ENCODE peak calls at places on chromosome 16, in five cellular contexts. D is GM12878, I is K562, K is HepG2, F is H1. W is an unnamed sample.

GRCh38 chr16:49593423-49594040 is 219.9 kb downstream of the C16orf78 start:
- DNase-seq in D (no peak), K (no peak), F (no peak), I (no peak), W (no peak)

GRCh38 chr16:27312580-27313421 is 973 bp upstream of the IL4R start:
- DNase-seq in K (no peak), F (no peak), I (no peak), D (no peak), W (no peak)

GRCh38 chr16:75236232-75236631 is 15.2 kb downstream of the BCAR1 start:
- DNase-seq in K (no peak), F (no peak), D (no peak), I (no peak), W (no peak)

GRCh38 chr16:19315889-19316288 is 30.4 kb downstream of the CLEC19A start:
- DNase-seq in I (no peak), K (no peak), D (no peak), F (no peak), W (no peak)

GRCh38 chr16:79362312-79362970 is 238.1 kb downstream of the MAF start:
- DNase-seq in K (no peak), F (no peak), D (no peak), I (no peak), W (no peak)

GRCh38 chr16:88772871-88773811 is 11.9 kb downstream of the PIEZO1 start:
- DNase-seq in F (no peak), K (no peak), D (no peak), I (peak; percentile 71), W (no peak)

GRCh38 chr16:58114827-58115825 is 14.1 kb downstream of the CFAP20 start:
- DNase-seq in K (no peak), F (no peak), I (no peak), D (no peak), W (no peak)

GRCh38 chr16:75628351-75628750 is 5.3 kb upstream of the ADAT1 start:
- DNase-seq in I (no peak), F (no peak), D (no peak), K (no peak), W (no peak)

GRCh38 chr16:15703029-15703736 is 53.1 kb downstream of the NDE1 start:
- DNase-seq in K (no peak), F (no peak), I (no peak), D (no peak), W (no peak)

GRCh38 chr16:66798162-66798561 is 3.2 kb downstream of the TERB1 start:
- DNase-seq in K (no peak), F (no peak), I (no peak), D (no peak), W (no peak)

GRCh38 chr16:73056383-73056782 is 8.5 kb upstream of the ZFHX3 start:
- DNase-seq in F (no peak), I (no peak), D (no peak), K (no peak), W (no peak)

GRCh38 chr16:5228369-5228768 is 130.8 kb upstream of the EEF2KMT start:
- DNase-seq in I (no peak), K (no peak), D (no peak), F (no peak), W (no peak)

GRCh38 chr16:14036869-14037268 is 34.2 kb upstream of the MRTFB start:
- DNase-seq in D (no peak), F (no peak), K (no peak), I (no peak), W (no peak)

GRCh38 chr16:4696172-4696904 is 3.0 kb downstream of the NUDT16L1 start:
- DNase-seq in F (no peak), D (no peak), K (no peak), I (no peak), W (no peak)

GRCh38 chr16:27111486-27111885 is 44.8 kb downstream of the C16orf82 start:
- DNase-seq in I (no peak), K (no peak), F (no peak), D (no peak), W (no peak)

GRCh38 chr16:75130150-75130771 is 13.7 kb upstream of the LDHD start:
- DNase-seq in F (no peak), I (no peak), K (peak; percentile 71), D (no peak), W (no peak)

GRCh38 chr16:79092846-79093245 is 507.7 kb downstream of the MAF start:
- DNase-seq in D (no peak), F (no peak), K (no peak), I (no peak), W (no peak)

GRCh38 chr16:4116328-4117249 is at the start of gene ADCY9:
- DNase-seq in K (peak; percentile 50), F (no peak), D (no peak), I (peak; percentile 95), W (peak; percentile 16)

GRCh38 chr16:58515125-58515870 is at the start of gene SETD6:
- DNase-seq in D (no peak), F (peak; percentile 67), I (peak; percentile 85), K (peak; percentile 83), W (peak; percentile 70)

GRCh38 chr16:87765776-87766484 is at the start of gene KLHDC4:
- DNase-seq in F (peak; percentile 49), K (peak; percentile 78), I (peak; percentile 91), D (peak; percentile 38), W (peak; percentile 81)

GRCh38 chr16:15032547-15033308 is 23.1 kb downstream of the NTAN1 start:
- DNase-seq in K (no peak), D (no peak), I (no peak), F (no peak), W (no peak)

GRCh38 chr16:30348113-30348512 is 7.0 kb downstream of the CD2BP2 start:
- DNase-seq in K (no peak), F (no peak), I (no peak), D (no peak), W (no peak)
- TF ChIP-seq SRF in K (no peak), F (no peak), I (no peak), D (no peak), W (no peak)

GRCh38 chr16:84729716-84730320 is 30.0 kb downstream of the USP10 start:
- DNase-seq in I (no peak), K (no peak), F (no peak), D (no peak), W (no peak)

GRCh38 chr16:84732674-84733352 is 33.0 kb downstream of the USP10 start:
- DNase-seq in D (no peak), K (no peak), F (no peak), I (peak; percentile 63), W (no peak)

GRCh38 chr16:84726670-84727467 is 27.1 kb downstream of the USP10 start:
- DNase-seq in K (peak; percentile 71), I (no peak), F (no peak), D (peak; percentile 72), W (no peak)

GRCh38 chr16:84728853-84729424 is 29.1 kb downstream of the USP10 start:
- DNase-seq in K (no peak), F (no peak), I (no peak), D (no peak), W (no peak)

GRCh38 chr16:84730406-84731106 is 30.8 kb downstream of the USP10 start:
- DNase-seq in D (no peak), K (peak; percentile 74), I (peak; percentile 78), F (no peak), W (peak; percentile 75)
- TF ChIP-seq SRF in D (no peak), K (no peak), I (no peak), F (no peak), W (no peak)

DNA sequence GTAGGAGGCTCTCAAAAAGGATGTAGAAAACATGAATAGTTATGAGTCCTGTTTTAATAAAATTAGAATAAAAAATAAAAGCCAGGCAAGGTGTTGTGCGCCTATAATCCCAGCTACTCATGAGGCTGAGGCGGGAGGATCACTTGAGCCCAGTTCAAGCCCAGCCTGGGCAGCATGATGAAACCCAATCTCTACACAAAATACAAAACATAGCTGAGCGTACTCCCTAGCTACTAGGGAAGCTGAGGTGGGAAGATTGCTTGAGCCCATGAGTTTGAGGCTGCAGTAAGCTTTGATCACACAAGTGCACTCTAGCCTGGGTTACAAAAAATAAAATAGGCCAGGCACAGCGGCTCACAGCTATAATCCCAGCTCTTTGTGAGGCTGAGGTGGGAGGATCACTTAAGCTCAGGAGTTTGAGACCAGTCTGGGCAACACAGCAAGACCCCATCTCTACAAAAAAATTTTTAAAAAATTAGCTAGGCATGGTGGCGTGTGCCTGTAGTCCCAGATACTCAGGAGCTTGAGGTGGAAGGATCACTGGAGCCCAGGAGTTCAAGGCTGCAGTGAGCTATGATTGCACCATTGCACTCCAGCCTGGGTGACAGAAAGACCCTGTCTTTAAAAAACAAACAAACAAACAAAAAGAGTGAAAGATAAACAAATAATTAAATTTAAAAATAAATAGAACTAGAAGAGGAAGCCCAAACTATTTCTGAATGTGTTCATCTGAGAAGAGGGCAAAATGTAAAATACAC is 17.2 kb upstream of the PRM1 start:
- DNase-seq in I (no peak), D (no peak), F (no peak), K (no peak), W (no peak)
- TF ChIP-seq SRF in I (no peak), D (no peak), F (no peak), K (no peak), W (no peak)

GRCh38 chr16:450385-450784 is 24.9 kb downstream of the RAB11FIP3 start:
- DNase-seq in D (peak; percentile 17), K (no peak), I (no peak), F (no peak), W (no peak)
- TF ChIP-seq SRF in D (no peak), K (no peak), I (no peak), F (no peak), W (no peak)

W was measured in HCT116.